ENCODE peak calls at places on chromosomes 1 and 21, in seven cellular contexts. X is neuronal stem cell, I is trophoblast cell, Z is H9, B is IMR-90, D is mesenchymal stem cell, E is H1. G is an unnamed sample.

GRCh38 chr1:162367073-162367472 is 9.6 kb downstream of the SPATA46 start:
- DNase-seq in X (no peak), I (peak), Z (no peak), B (no peak), D (no peak), E (no peak), G (no peak)

GRCh38 chr1:225446298-225446941 is 18.6 kb upstream of the LBR start:
- DNase-seq in X (no peak), I (no peak), Z (no peak), B (no peak), D (no peak), E (no peak), G (no peak)

GRCh38 chr21:32955307-32955937 is 70.3 kb upstream of the OLIG2 start:
- DNase-seq in X (peak), I (no peak), Z (no peak), B (no peak), D (no peak), E (no peak), G (no peak)

GRCh38 chr1:26471498-26472329 is 526 bp upstream of the HMGN2 start:
- DNase-seq in X (peak), I (peak), Z (peak), B (peak), D (peak), E (peak), G (peak)

GRCh38 chr1:91731815-91732214 is 154.1 kb downstream of the TGFBR3 start:
- DNase-seq in X (no peak), I (no peak), Z (no peak), B (peak), D (no peak), E (no peak), G (no peak)

GRCh38 chr1:172499636-172500141 is 33.3 kb upstream of the SUCO start:
- DNase-seq in X (no peak), I (peak), Z (no peak), B (no peak), D (no peak), E (no peak), G (peak)

GRCh38 chr1:85168884-85169283 is 31.9 kb downstream of the SYDE2 start:
- DNase-seq in X (no peak), I (peak), Z (no peak), B (no peak), D (no peak), E (no peak), G (no peak)

GRCh38 chr1:225449261-225449660 is 21.4 kb upstream of the LBR start:
- DNase-seq in X (no peak), I (peak), Z (no peak), B (no peak), D (no peak), E (no peak), G (no peak)

GRCh38 chr1:46489638-46490602 is at the start of gene DMBX1:
- DNase-seq in X (no peak), I (peak), Z (peak), B (no peak), D (peak), E (peak), G (peak)

GRCh38 chr1:160046494-160047115 is 14.8 kb upstream of the PIGM start:
- DNase-seq in X (no peak), I (peak), Z (peak), B (peak), D (peak), E (peak), G (peak)

GRCh38 chr21:42677339-42678117 is 24.1 kb downstream of the PDE9A start:
- DNase-seq in X (no peak), I (no peak), Z (no peak), B (peak), D (peak), E (no peak), G (no peak)

GRCh38 chr1:239786464-239786863 is 305.2 kb upstream of the FMN2 start:
- DNase-seq in X (no peak), I (no peak), Z (peak), B (no peak), D (no peak), E (peak), G (peak)

GRCh38 chr1:170562644-170563338 is 30.8 kb downstream of the GORAB start:
- DNase-seq in X (no peak), I (peak), Z (peak), B (peak), D (peak), E (no peak), G (peak)

GRCh38 chr1:64584479-64584878 is 114.5 kb downstream of the CACHD1 start:
- DNase-seq in X (no peak), I (no peak), Z (no peak), B (no peak), D (no peak), E (no peak), G (no peak)

GRCh38 chr1:12155328-12155727 is 11.5 kb upstream of the TNFRSF1B start:
- DNase-seq in X (no peak), I (no peak), Z (no peak), B (no peak), D (no peak), E (no peak), G (no peak)

GRCh38 chr1:1003618-1004419 is 3.9 kb upstream of the HES4 start:
- DNase-seq in X (no peak), I (no peak), Z (peak), B (no peak), D (no peak), E (no peak), G (no peak)

GRCh38 chr1:69497847-69498246 is 69.9 kb upstream of the LRRC7 start:
- DNase-seq in X (no peak), I (peak), Z (no peak), B (no peak), D (no peak), E (no peak), G (peak)

GRCh38 chr1:2493691-2494322 is 17.7 kb downstream of the PLCH2 start:
- DNase-seq in X (no peak), I (no peak), Z (no peak), B (no peak), D (no peak), E (no peak), G (no peak)

GRCh38 chr1:230994860-230995259 is 16.0 kb downstream of the ARV1 start:
- DNase-seq in X (no peak), I (no peak), Z (no peak), B (no peak), D (no peak), E (no peak), G (no peak)

GRCh38 chr1:161481624-161482392 is 23.4 kb upstream of the FCGR2A start:
- DNase-seq in X (no peak), I (no peak), Z (no peak), B (no peak), D (no peak), E (no peak), G (no peak)

GRCh38 chr1:160219062-160219929 is 14.1 kb downstream of the PEA15 start:
- DNase-seq in X (no peak), I (peak), Z (peak), B (peak), D (peak), E (no peak), G (peak)

GRCh38 chr21:44368711-44369446 is 15.5 kb downstream of the TRPM2 start:
- DNase-seq in X (no peak), I (no peak), Z (peak), B (no peak), D (no peak), E (peak), G (peak)

GRCh38 chr1:208601569-208601968 is 357.4 kb upstream of the PLXNA2 start:
- DNase-seq in X (no peak), I (no peak), Z (no peak), B (no peak), D (no peak), E (no peak), G (no peak)

GRCh38 chr1:29949676-29950075 is 713.4 kb downstream of the PTPRU start:
- DNase-seq in X (no peak), I (no peak), Z (peak), B (no peak), D (no peak), E (no peak), G (no peak)

GRCh38 chr1:238061967-238062613 is 171.4 kb upstream of the ZP4 start:
- DNase-seq in X (no peak), I (peak), Z (no peak), B (peak), D (peak), E (no peak), G (peak)

GRCh38 chr1:209733409-209734192 is 22.3 kb upstream of the TRAF3IP3 start:
- DNase-seq in X (no peak), I (peak), Z (no peak), B (no peak), D (no peak), E (no peak), G (no peak)

GRCh38 chr21:41369105-41369914 is 7.5 kb downstream of the MX2 start:
- DNase-seq in X (peak), I (peak), Z (peak), B (no peak), D (peak), E (peak), G (peak)

GRCh38 chr1:65725064-65725463 is 67.6 kb upstream of the PDE4B start:
- DNase-seq in X (no peak), I (peak), Z (no peak), B (no peak), D (no peak), E (no peak), G (no peak)

GRCh38 chr1:63635681-63636080 is 42.5 kb downstream of the PGM1 start:
- DNase-seq in X (no peak), I (no peak), Z (no peak), B (peak), D (peak), E (no peak), G (no peak)

GRCh38 chr21:44741921-44742320 is 30.5 kb upstream of the TSPEAR start:
- DNase-seq in X (no peak), I (no peak), Z (peak), B (no peak), D (no peak), E (peak), G (no peak)

DNA sequence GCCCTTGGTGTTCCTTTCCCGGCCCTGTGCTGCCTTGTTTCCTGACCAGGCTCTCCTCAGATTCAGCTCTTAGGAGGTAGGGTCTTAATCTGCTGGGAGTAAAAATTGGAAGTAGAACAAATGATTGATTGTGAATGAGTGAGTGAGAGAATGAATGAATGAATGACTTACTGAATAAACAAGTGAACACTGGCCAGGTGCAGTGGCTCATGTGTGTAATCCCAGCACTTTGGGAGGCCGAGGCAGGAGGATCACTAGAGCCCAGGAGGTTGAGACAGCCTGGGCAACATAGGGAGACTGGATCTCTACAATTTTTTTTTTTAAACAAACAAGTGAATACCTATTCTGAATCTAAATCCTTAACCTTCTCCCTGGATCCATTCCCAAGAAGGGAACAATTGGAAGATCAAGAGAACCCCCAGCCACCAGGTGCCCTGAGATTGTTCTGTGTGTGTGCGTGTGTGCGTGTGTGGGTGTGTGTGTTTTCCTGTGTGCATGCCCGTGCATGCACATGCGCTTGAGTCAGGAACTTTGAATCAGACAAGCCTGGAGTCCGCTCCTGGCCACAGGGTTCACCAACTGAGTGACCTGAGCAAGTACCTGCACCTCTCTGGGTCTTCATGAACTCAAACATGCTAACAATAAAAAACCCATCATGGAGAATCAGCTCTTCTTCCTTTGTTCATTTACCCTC is 24.3 kb upstream of the CITED4 start:
- DNase-seq in X (no peak), I (no peak), Z (no peak), B (no peak), D (no peak), E (no peak), G (no peak)
- H3K4ac ChIP-seq in X (no peak), I (no peak), Z (no peak), B (no peak), D (no peak), E (no peak), G (no peak)

GRCh38 chr1:33169290-33170055 is 12.4 kb downstream of the TRIM62 start:
- DNase-seq in X (no peak), I (peak), Z (no peak), B (peak), D (no peak), E (no peak), G (peak)
- H3K27ac ChIP-seq in X (no peak), I (no peak), Z (no peak), B (no peak), D (peak), E (no peak), G (no peak)

GRCh38 chr1:15687446-15687845 is 3.3 kb downstream of the PLEKHM2 start:
- DNase-seq in X (no peak), I (no peak), Z (no peak), B (no peak), D (no peak), E (no peak), G (no peak)

GRCh38 chr1:15693371-15693770 is 9.3 kb downstream of the PLEKHM2 start:
- DNase-seq in X (no peak), I (no peak), Z (no peak), B (no peak), D (no peak), E (no peak), G (no peak)

GRCh38 chr1:15691434-15692032 is 7.4 kb downstream of the PLEKHM2 start:
- DNase-seq in X (no peak), I (no peak), Z (no peak), B (peak), D (peak), E (no peak), G (no peak)

GRCh38 chr1:15690317-15690716 is 6.2 kb downstream of the PLEKHM2 start:
- DNase-seq in X (no peak), I (no peak), Z (no peak), B (no peak), D (no peak), E (no peak), G (no peak)

DNA sequence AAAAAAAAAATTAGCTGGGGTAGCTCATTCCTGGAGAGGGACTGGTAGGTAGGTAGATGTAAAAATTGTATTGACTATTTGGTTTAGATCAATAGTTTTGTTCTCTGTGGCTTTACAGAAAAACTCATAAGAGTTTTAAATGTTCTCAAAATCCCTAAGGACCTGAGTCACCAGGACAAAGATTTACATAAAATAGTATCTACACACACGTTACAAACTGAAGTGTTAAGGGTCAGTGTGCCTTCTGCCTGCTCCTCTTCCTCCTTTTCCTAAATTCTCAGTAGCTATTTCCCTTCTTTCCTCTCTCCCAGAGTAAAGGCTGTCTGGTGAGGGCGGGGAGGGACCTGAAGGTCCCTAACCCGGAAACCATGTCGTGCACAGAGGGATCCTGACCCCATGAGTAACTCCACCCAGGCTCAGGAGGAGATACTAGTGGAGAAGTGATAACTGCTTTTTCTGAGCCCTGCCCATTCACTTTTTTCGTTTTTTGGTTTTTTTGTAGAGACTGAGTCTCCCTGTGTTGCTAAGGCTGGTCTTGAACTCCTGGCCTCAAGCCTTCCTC is 8.1 kb downstream of the PLEKHM2 start:
- DNase-seq in X (no peak), I (no peak), Z (no peak), B (no peak), D (peak), E (no peak), G (no peak)
- H3K4ac ChIP-seq in X (no peak), I (no peak), Z (no peak), B (no peak), D (no peak), E (no peak), G (no peak)

DNA sequence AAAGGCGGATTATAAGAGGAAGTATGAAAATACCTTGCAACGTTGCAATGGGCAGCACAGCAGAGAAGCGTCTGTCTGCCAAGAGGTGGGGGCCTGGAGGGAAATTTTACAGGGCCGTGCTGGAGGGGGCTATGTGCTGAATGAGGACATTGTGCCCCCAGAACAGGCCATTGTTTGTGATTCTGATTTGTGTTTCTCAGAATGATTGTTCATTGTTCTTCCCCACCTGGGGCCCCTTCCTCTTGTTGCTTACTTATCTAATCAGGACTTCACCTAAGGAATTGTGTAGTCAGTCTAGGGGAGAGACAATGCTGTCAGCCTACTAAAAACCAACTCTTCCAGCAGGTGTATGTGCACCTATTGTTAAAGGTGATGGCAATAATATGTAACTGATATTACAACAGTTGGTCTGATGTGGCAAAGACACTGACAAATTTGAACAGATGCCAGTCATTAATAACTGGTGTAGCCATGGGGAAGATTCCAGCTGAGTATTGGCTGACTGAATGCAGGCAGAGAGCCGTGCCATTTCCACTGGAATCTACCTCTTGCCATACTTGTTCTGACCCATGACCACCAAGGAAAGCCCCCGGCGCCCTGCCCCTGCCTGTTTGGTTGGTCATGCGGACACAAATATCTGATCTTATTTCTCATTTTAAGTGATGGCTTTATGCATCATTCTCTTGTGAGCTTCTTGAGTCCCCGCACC is 45.2 kb upstream of the PSEN2 start:
- DNase-seq in X (no peak), I (no peak), Z (no peak), B (no peak), D (no peak), E (no peak), G (peak)
- H3K27ac ChIP-seq in X (no peak), I (no peak), Z (no peak), B (no peak), D (no peak), E (no peak), G (peak)

DNA sequence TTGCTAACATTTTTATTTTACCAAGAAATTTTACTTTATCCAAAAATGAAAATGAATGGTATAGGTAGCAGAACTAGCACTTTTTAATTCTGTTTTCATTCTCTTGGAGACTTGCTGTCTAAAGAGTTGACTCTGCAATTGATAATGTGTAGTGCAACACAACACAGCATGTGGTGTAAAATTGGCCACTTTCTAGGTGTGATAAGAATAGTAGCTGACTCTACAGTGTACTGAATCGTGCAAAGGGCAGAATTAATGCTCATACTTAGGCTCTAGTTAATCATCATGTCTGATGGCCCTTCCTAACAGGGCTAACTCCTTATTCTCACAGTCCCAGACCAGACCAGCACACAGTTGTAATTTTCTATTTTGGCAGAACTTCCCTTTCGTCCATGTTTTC is 140.5 kb downstream of the NEK7 start:
- DNase-seq in X (no peak), I (no peak), Z (no peak), B (no peak), D (no peak), E (no peak), G (no peak)
- H3K4ac ChIP-seq in X (no peak), I (no peak), Z (no peak), B (no peak), D (no peak), E (no peak), G (no peak)

GRCh38 chr1:111192643-111193519 is 7.6 kb downstream of the DENND2D start:
- DNase-seq in X (no peak), I (peak), Z (no peak), B (peak), D (peak), E (no peak), G (peak)
- H3K27ac ChIP-seq in X (no peak), I (peak), Z (no peak), B (peak), D (peak), E (no peak), G (no peak)